ENCODE peak calls at places on chromosomes 3 and 15, in nine cellular contexts. R, S, V, B, J, F, C, I and M are unnamed samples. For H3K4me1, the result is how much of the 10 kb centered on the place peaks cover.

GRCh38 chr3:21826416-21826815 is 75.4 kb upstream of the ZNF385D start:
- DNase-seq in C (no peak), I (no peak), S (no peak), J (no peak), R (no peak), F (no peak), B (no peak), V (no peak), M (no peak)

GRCh38 chr15:26771168-26771916 is 1.5 kb downstream of the GABRB3 start:
- DNase-seq in C (no peak), J (peak), V (no peak), S (peak), R (peak), I (no peak), B (peak), F (no peak), M (no peak)

GRCh38 chr15:83112233-83112958 is 5.0 kb downstream of the TM6SF1 start:
- DNase-seq in R (no peak), I (peak), S (no peak), B (no peak), C (peak), J (no peak), V (no peak), F (peak), M (no peak)

GRCh38 chr15:91908401-91908800 is 54.9 kb downstream of the SLCO3A1 start:
- DNase-seq in R (no peak), F (no peak), B (no peak), S (no peak), J (no peak), C (peak), I (peak), V (no peak), M (no peak)

GRCh38 chr3:64224826-64225606 is at the start of gene PRICKLE2:
- DNase-seq in J (peak), C (peak), V (peak), F (peak), R (peak), S (peak), I (peak), B (peak), M (no peak)

GRCh38 chr3:51819709-51820406 is 40.8 kb upstream of the IQCF6 start:
- DNase-seq in J (no peak), B (peak), V (no peak), S (peak), F (no peak), I (no peak), C (no peak), R (no peak), M (no peak)

GRCh38 chr3:188943591-188943990 is 228.2 kb upstream of the TPRG1 start:
- DNase-seq in B (no peak), R (no peak), V (no peak), I (peak), C (peak), J (no peak), F (no peak), S (no peak), M (no peak)

GRCh38 chr15:22989576-22990477 is 9.7 kb upstream of the CYFIP1 start:
- DNase-seq in V (no peak), J (no peak), I (no peak), R (no peak), F (no peak), S (peak), C (no peak), B (no peak), M (no peak)

GRCh38 chr3:189727191-189727590 is 96.0 kb downstream of the TP63 start:
- DNase-seq in C (no peak), R (no peak), I (no peak), B (no peak), J (no peak), S (no peak), F (no peak), V (no peak), M (no peak)

GRCh38 chr3:186806173-186807055 is at the start of gene RFC4:
- DNase-seq in B (peak), V (peak), R (peak), I (peak), C (peak), J (peak), F (peak), S (peak), M (peak)

GRCh38 chr3:111212511-111212910 is 140.9 kb downstream of the NECTIN3 start:
- DNase-seq in S (no peak), I (no peak), J (no peak), C (no peak), B (no peak), R (no peak), V (no peak), F (no peak), M (no peak)

GRCh38 chr3:184096811-184097378 is at the start of gene HTR3E:
- DNase-seq in V (no peak), R (no peak), I (no peak), J (no peak), C (no peak), S (no peak), B (no peak), F (no peak), M (no peak)

GRCh38 chr3:5568451-5568850 is 380.9 kb downstream of the EDEM1 start:
- DNase-seq in C (no peak), R (no peak), V (no peak), J (no peak), S (peak), I (no peak), B (peak), F (no peak), M (no peak)

GRCh38 chr3:122255757-122256439 is 69.2 kb upstream of the CSTA start:
- DNase-seq in B (no peak), R (no peak), C (peak), J (no peak), S (no peak), I (peak), F (no peak), V (no peak), M (no peak)

GRCh38 chr15:70248116-70249025 is 150.7 kb upstream of the TLE3 start:
- DNase-seq in J (no peak), C (no peak), F (no peak), I (no peak), S (peak), V (peak), R (no peak), B (peak), M (no peak)

GRCh38 chr3:48896991-48897390 is 1.7 kb downstream of the SLC25A20 start:
- DNase-seq in I (peak), V (no peak), S (no peak), J (no peak), R (no peak), F (no peak), B (no peak), C (no peak), M (no peak)

GRCh38 chr3:161630791-161631190 is 134.2 kb downstream of the OTOL1 start:
- DNase-seq in I (no peak), F (no peak), J (no peak), V (no peak), R (no peak), B (no peak), S (peak), C (no peak), M (no peak)

GRCh38 chr3:197793246-197793645 is 2.2 kb downstream of the LRCH3 start:
- DNase-seq in C (peak), F (no peak), R (no peak), J (no peak), V (no peak), B (no peak), I (peak), S (no peak), M (no peak)

GRCh38 chr3:46906471-46907058 is 29.0 kb downstream of the PTH1R start:
- DNase-seq in S (no peak), F (no peak), V (peak), I (no peak), B (no peak), C (no peak), J (no peak), R (peak), M (no peak)

GRCh38 chr3:162718697-162719096 is 1222.1 kb downstream of the OTOL1 start:
- DNase-seq in V (no peak), J (no peak), S (no peak), I (peak), C (no peak), B (no peak), F (no peak), R (no peak), M (no peak)

GRCh38 chr3:126212629-126213375 is 32.4 kb upstream of the ALDH1L1 start:
- DNase-seq in S (peak), R (peak), V (peak), J (peak), C (peak), F (peak), B (peak), I (peak), M (no peak)

GRCh38 chr15:90664650-90665287 is 52.4 kb upstream of the BLM start:
- DNase-seq in F (peak), C (peak), S (no peak), I (peak), J (peak), B (no peak), R (peak), V (peak), M (no peak)

GRCh38 chr3:159169828-159170227 is 368.0 kb downstream of the MFSD1 start:
- DNase-seq in F (no peak), R (no peak), B (no peak), S (no peak), V (no peak), C (peak), J (no peak), I (peak), M (no peak)

GRCh38 chr15:35443376-35443775 is 102.6 kb downstream of the DPH6 start:
- DNase-seq in C (no peak), F (no peak), J (no peak), V (no peak), I (peak), S (no peak), B (no peak), R (no peak), M (no peak)

GRCh38 chr15:78944202-78944625 is 632 bp downstream of the CTSH start:
- DNase-seq in F (no peak), V (no peak), C (no peak), I (no peak), B (no peak), R (no peak), S (no peak), J (no peak), M (no peak)

GRCh38 chr15:101024111-101024695 is 105.0 kb downstream of the LRRK1 start:
- DNase-seq in B (peak), I (peak), J (peak), S (no peak), C (peak), F (peak), V (peak), R (no peak), M (no peak)

GRCh38 chr3:49346797-49347251 is 7.0 kb upstream of the USP4 start:
- DNase-seq in I (peak), V (no peak), R (no peak), F (no peak), S (no peak), C (peak), J (no peak), B (no peak), M (no peak)

GRCh38 chr15:63553388-63553791 is 43.8 kb upstream of the FBXL22 start:
- DNase-seq in C (peak), V (no peak), S (no peak), B (no peak), J (no peak), R (no peak), F (peak), I (peak), M (no peak)

GRCh38 chr3:186544281-186544680 is at the start of gene CRYGS:
- DNase-seq in J (no peak), C (no peak), I (no peak), R (no peak), F (no peak), V (no peak), S (no peak), B (no peak), M (no peak)

GRCh38 chr3:57446318-57446841 is 97.8 kb downstream of the DNAH12 start:
- DNase-seq in B (no peak), I (peak), R (no peak), F (no peak), J (no peak), V (no peak), S (no peak), C (no peak), M (no peak)

GRCh38 chr3:126103121-126104027 is 19.4 kb upstream of the SLC41A3 start:
- DNase-seq in F (no peak), J (no peak), I (no peak), B (peak), R (no peak), V (no peak), S (peak), C (no peak), M (no peak)

GRCh38 chr3:118628704-118629341 is 405.8 kb downstream of the IGSF11 start:
- DNase-seq in I (peak), S (peak), B (peak), R (no peak), F (no peak), J (peak), C (peak), V (no peak), M (no peak)

GRCh38 chr3:46375214-46375613 is 4.5 kb downstream of the CCR5 start:
- DNase-seq in S (no peak), R (no peak), B (no peak), F (no peak), V (no peak), C (no peak), J (no peak), I (no peak), M (no peak)

GRCh38 chr15:41660235-41661077 is at the start of gene MGA:
- DNase-seq in J (peak), S (peak), B (peak), V (peak), R (peak), I (peak), C (peak), F (peak), M (peak)

GRCh38 chr3:170244566-170244965 is 22.3 kb downstream of the PRKCI start:
- DNase-seq in I (no peak), C (no peak), R (no peak), F (no peak), J (no peak), B (no peak), S (no peak), V (no peak), M (no peak)

GRCh38 chr3:170240671-170241070 is 18.4 kb downstream of the PRKCI start:
- DNase-seq in R (no peak), S (no peak), F (no peak), I (no peak), B (no peak), V (no peak), J (no peak), C (no peak), M (no peak)
- TF ChIP-seq CTCF in R (no peak), S (no peak), F (no peak), I (no peak), B (no peak), V (no peak), J (no peak), C (no peak), M (no peak)

GRCh38 chr3:66441692-66442091 is 59.1 kb downstream of the LRIG1 start:
- DNase-seq in J (no peak), R (no peak), F (no peak), I (no peak), V (no peak), B (no peak), S (no peak), C (no peak), M (no peak)

GRCh38 chr3:66439666-66440344 is 61.0 kb downstream of the LRIG1 start:
- DNase-seq in S (no peak), B (no peak), J (no peak), F (peak), C (no peak), I (no peak), V (no peak), R (no peak), M (no peak)

GRCh38 chr3:66442254-66443249 is 58.3 kb downstream of the LRIG1 start:
- DNase-seq in J (peak), R (peak), V (peak), B (peak), C (peak), S (peak), I (peak), F (peak), M (no peak)

GRCh38 chr3:66443404-66443803 is 57.4 kb downstream of the LRIG1 start:
- DNase-seq in C (no peak), S (no peak), J (no peak), V (no peak), I (no peak), B (no peak), R (no peak), F (no peak), M (no peak)

GRCh38 chr3:66441124-66441523 is 59.7 kb downstream of the LRIG1 start:
- DNase-seq in V (no peak), J (no peak), R (no peak), S (no peak), I (peak), F (no peak), C (peak), B (no peak), M (no peak)
- H3K4me1 ChIP-seq in V (half or more), J (half or more), R (half or more), S (half or more), I (under half), F (under half), C (under half), B (under half), M (under half)

GRCh38 chr3:182046365-182046764 is 334.6 kb downstream of the SOX2 start:
- DNase-seq in C (no peak), B (no peak), R (no peak), I (no peak), J (no peak), S (no peak), F (no peak), V (no peak), M (no peak)
- TF ChIP-seq CTCF in C (no peak), B (no peak), R (no peak), I (no peak), J (no peak), S (no peak), F (no peak), V (no peak), M (no peak)

DNA sequence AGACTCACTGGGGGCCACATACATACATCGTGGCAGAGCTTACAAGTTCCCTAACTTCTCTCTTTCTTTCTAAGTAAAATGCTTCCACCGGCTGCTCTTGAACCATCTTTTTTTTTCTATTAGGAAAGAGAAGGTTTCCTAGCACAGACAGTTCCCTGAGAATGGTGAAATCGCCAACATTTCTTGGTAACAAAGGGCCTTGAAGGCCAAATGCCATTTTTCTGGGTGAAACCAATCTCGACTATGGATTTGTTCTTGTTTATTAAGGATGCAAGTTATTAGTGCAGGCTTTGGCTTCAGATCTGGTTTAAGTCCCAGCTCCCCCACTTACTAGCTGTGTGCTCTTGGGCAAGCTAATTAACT is 3.0 kb downstream of the LMCD1 start:
- DNase-seq in J (no peak), C (no peak), S (no peak), I (no peak), R (no peak), B (no peak), V (no peak), F (no peak), M (no peak)
- H3K4me1 ChIP-seq in J (half or more), C (under half), S (under half), I (under half), R (half or more), B (under half), V (half or more), F (under half), M (under half)

DNA sequence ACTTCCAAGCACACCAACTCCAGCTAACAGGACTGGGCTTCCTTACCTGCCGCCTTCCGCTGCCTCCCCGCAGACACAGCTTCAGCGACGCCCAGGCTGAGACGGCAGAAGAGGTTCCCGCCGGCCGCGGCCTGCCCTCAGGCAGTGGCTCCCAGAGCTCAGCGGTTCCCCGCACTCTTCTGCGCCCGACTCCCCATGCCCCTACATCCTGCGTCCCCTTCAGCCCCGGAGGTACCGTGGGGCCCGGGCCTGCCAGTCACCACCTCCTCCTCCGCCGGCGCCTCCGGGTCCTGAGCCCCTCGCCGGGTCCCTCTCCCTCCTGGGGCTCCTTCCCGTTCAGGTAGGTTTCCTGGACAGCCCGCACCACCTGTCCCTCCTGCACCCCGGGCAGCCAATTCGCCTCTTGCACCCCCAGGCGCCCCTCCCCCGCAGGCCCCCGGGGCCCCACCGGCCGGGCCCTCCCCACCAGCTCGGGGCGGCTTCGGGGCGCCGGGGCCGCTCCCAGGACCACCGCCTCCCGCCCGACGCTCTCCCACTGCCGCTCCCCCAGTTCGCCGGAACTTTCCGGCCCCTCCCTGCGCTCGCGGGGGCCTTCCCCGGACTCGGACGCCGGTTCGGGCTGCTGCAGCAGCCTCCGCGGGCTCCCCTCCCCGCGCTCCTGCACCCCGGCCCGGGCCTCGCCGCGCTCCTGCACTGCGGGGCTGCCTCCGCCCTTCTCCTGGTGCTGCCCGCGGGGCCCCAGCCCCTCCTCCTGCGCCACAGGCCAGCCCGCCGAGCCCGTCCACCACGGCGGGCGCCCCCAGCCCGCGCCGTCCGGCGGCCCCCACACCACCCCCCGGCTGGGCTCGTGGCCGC is at the start of gene TNK2:
- DNase-seq in R (peak), J (no peak), V (no peak), I (no peak), F (no peak), B (peak), C (no peak), S (peak), M (no peak)
- TF ChIP-seq CTCF in R (no peak), J (no peak), V (no peak), I (no peak), F (no peak), B (no peak), C (no peak), S (no peak), M (no peak)

GRCh38 chr3:128431803-128432300 is 34.8 kb downstream of the DNAJB8 start:
- DNase-seq in V (no peak), R (no peak), J (no peak), C (no peak), F (no peak), B (peak), S (no peak), I (no peak), M (no peak)
- H3K4me1 ChIP-seq in V (under half), R (under half), J (under half), C (under half), F (under half), B (under half), S (under half), I (under half), M (under half)

DNA sequence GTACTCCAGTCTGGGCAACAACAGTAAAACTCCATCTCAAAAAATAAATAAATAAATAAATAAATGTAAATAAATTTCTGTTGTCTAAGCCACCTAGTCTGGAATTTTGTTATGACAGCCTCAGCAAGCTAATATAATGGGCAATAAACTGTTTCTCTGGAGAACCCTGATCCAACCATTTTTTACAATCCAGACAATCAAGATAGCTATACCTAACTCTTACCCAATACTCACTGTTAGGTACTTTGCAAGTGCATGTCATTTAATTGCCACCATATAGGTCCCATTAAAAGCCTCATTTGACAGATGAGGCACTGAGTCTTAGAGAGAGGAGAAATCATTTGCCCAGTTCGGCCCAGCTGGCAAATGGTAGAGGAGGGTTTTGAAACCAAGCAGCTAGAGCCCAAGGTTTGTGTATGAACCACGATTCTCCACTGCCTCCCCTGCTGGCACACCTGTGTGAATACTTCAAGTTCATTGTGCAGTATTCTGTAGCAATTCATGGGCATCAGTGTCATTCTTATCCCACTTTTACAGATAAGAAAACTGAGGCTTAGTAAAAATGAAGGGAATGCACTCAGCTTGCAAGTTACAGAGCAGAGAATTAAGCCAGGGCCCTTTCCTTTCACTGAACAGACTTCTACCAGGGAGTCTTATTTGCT is 107.0 kb upstream of the UBE2E1 start:
- DNase-seq in R (no peak), I (no peak), V (no peak), C (no peak), J (no peak), B (no peak), S (no peak), F (no peak), M (no peak)
- TF ChIP-seq CTCF in R (no peak), I (no peak), V (no peak), C (no peak), J (no peak), B (no peak), S (no peak), F (no peak), M (no peak)